ENCODE peak calls at places on chromosomes 4 and X, in four cellular contexts. I is body of pancreas, R is upper lobe of left lung, Z is Peyer's patch. A is an unnamed sample.
A peak's percentile ranks its signal among the peaks of the same experiment; 100 is the strongest.

GRCh38 chr4:25767877-25768475 is 94.8 kb downstream of the SEL1L3 start:
- DNase-seq in I (peak; percentile 36), R (peak; percentile 63), Z (peak; percentile 66), A (no peak)

GRCh38 chrX:153701706-153702105 is 14.0 kb downstream of the SLC6A8 start:
- DNase-seq in I (no peak), R (no peak), Z (no peak), A (no peak)

GRCh38 chr4:168221298-168221697 is 97.3 kb downstream of the DDX60 start:
- DNase-seq in I (peak; percentile 28), R (no peak), Z (no peak), A (no peak)

GRCh38 chr4:76013540-76013939 is 6.2 kb upstream of the CXCL9 start:
- DNase-seq in I (no peak), R (no peak), Z (no peak), A (no peak)

GRCh38 chr4:176949022-176949421 is 156.3 kb upstream of the VEGFC start:
- DNase-seq in I (no peak), R (peak; percentile 25), Z (peak; percentile 53), A (no peak)

GRCh38 chr4:142443469-142443868 is 402.6 kb downstream of the INPP4B start:
- DNase-seq in I (no peak), R (no peak), Z (no peak), A (no peak)

GRCh38 chr4:138897818-138898226 is 117.8 kb upstream of the NOCT start:
- DNase-seq in I (no peak), R (no peak), Z (no peak), A (no peak)

GRCh38 chr4:150192986-150193385 is 114.7 kb downstream of the DCLK2 start:
- DNase-seq in I (no peak), R (no peak), Z (no peak), A (no peak)

GRCh38 chr4:133096972-133097371 is 52.1 kb upstream of the PCDH10 start:
- DNase-seq in I (no peak), R (no peak), Z (no peak), A (no peak)

GRCh38 chrX:16743604-16744325 is 24.4 kb downstream of the SYAP1 start:
- DNase-seq in I (no peak), R (no peak), Z (no peak), A (no peak)

GRCh38 chrX:154091678-154092077 is 5.8 kb downstream of the MECP2 start:
- DNase-seq in I (peak; percentile 19), R (peak; percentile 43), Z (no peak), A (no peak)

GRCh38 chr4:183801460-183802168 is 103.5 kb upstream of the STOX2 start:
- DNase-seq in I (no peak), R (peak; percentile 84), Z (no peak), A (no peak)

GRCh38 chr4:169398294-169398693 is 127.5 kb upstream of the SH3RF1 start:
- DNase-seq in I (no peak), R (no peak), Z (no peak), A (no peak)

GRCh38 chr4:108559067-108559793 is 61.1 kb upstream of the RPL34 start:
- DNase-seq in I (no peak), R (no peak), Z (no peak), A (no peak)

GRCh38 chr4:150257338-150257737 is 179.1 kb downstream of the DCLK2 start:
- DNase-seq in I (no peak), R (no peak), Z (peak; percentile 57), A (no peak)

GRCh38 chr4:172758586-172759340 is 409.8 kb upstream of the GALNT7 start:
- DNase-seq in I (no peak), R (no peak), Z (no peak), A (no peak)

GRCh38 chr4:182697094-182697493 is 220.1 kb downstream of the DCTD start:
- DNase-seq in I (no peak), R (no peak), Z (no peak), A (no peak)

GRCh38 chr4:72951628-72952027 is 117.9 kb downstream of the COX18 start:
- DNase-seq in I (no peak), R (no peak), Z (no peak), A (no peak)

GRCh38 chrX:154600962-154601374 is 16.0 kb downstream of the CTAG1A start:
- DNase-seq in I (no peak), R (no peak), Z (no peak), A (no peak)

GRCh38 chr4:111883557-111883999 is 261.7 kb upstream of the FAM241A start:
- DNase-seq in I (no peak), R (no peak), Z (no peak), A (no peak)

GRCh38 chrX:42085836-42086235 is 162.5 kb upstream of the CASK start:
- DNase-seq in I (no peak), R (no peak), Z (peak; percentile 48), A (no peak)

GRCh38 chr4:81314196-81314896 is 99.3 kb upstream of the PRKG2 start:
- DNase-seq in I (peak; percentile 76), R (peak; percentile 43), Z (peak; percentile 96), A (no peak)

GRCh38 chr4:169952236-169953088 is 73.7 kb downstream of the MFAP3L start:
- DNase-seq in I (no peak), R (no peak), Z (no peak), A (no peak)

GRCh38 chrX:9821581-9821980 is 35.4 kb downstream of the SHROOM2 start:
- DNase-seq in I (no peak), R (no peak), Z (no peak), A (no peak)

GRCh38 chr4:26964512-26964911 is 103.9 kb downstream of the STIM2 start:
- DNase-seq in I (no peak), R (no peak), Z (no peak), A (no peak)

GRCh38 chrX:70089575-70090297 is 27.5 kb downstream of the OTUD6A start:
- DNase-seq in I (no peak), R (no peak), Z (no peak), A (no peak)

GRCh38 chrX:48487362-48487785 is 11.4 kb downstream of the FTSJ1 start:
- DNase-seq in I (no peak), R (no peak), Z (no peak), A (no peak)

GRCh38 chr4:155478336-155478825 is 101.6 kb upstream of the MAP9 start:
- DNase-seq in I (no peak), R (no peak), Z (no peak), A (no peak)

GRCh38 chr4:29304595-29304994 is 1415.6 kb upstream of the PCDH7 start:
- DNase-seq in I (no peak), R (no peak), Z (no peak), A (no peak)

GRCh38 chr4:38980903-38981676 is 51.1 kb downstream of the TMEM156 start:
- DNase-seq in I (no peak), R (no peak), Z (no peak), A (no peak)

GRCh38 chr4:98260047-98260578 is 1.1 kb upstream of the RAP1GDS1 start:
- DNase-seq in I (peak; percentile 64), R (peak; percentile 47), Z (peak; percentile 73), A (peak; percentile 11)

GRCh38 chr4:175071123-175071522 is 153.0 kb downstream of the ADAM29 start:
- DNase-seq in I (no peak), R (no peak), Z (no peak), A (no peak)

GRCh38 chr4:16496501-16496900 is 270.2 kb upstream of the TAPT1 start:
- DNase-seq in I (no peak), R (no peak), Z (no peak), A (no peak)

GRCh38 chrX:37921758-37922157 is 74.4 kb upstream of the DYNLT3 start:
- DNase-seq in I (no peak), R (no peak), Z (no peak), A (no peak)

GRCh38 chrX:21778236-21778635 is 20.3 kb upstream of the SMPX start:
- DNase-seq in I (no peak), R (no peak), Z (no peak), A (no peak)

GRCh38 chr4:65653740-65654361 is 16.4 kb downstream of the EPHA5 start:
- DNase-seq in I (no peak), R (no peak), Z (no peak), A (no peak)
- H3K4me3 ChIP-seq in I (no peak overlapping the region), R (no peak overlapping the region), Z (no peak overlapping the region), A (no peak overlapping the region)

DNA sequence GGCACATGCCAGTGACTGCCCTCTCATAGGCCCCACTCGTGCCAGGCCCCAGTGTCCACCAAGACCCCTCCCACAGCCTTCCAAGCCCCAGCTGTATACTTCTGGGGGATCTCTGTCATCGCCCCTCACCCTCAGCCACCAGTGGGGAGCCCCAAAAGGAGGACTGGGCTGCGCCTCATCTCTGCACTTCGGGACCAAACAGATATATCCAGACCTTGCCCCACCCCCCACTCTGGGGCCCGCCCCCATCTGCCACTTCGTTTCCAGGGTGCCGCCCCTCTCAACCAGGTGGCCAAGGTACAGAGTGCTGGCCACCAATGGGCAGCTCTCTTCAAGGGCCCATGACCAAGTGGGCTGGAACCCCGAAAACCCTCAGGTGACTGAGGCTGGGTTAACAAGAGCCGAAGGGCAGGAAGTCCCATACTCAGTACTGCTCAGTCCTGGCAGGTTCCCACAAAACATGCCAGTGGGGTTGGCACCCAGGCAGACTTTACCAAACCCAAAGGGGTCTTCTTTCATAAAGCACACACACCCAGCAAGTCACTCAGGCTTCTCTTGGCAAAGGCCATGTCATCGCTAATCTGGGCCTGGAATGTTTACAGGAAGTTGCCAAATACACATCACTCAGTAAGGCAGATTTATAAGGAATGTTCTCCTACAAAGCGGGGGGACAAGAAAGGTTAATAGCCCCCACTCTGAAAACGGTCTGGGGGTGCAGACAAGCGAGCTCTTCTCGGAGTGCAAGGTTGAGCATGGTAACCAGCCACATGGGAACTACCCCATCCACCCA is 4.4 kb downstream of the ZFYVE28 start:
- DNase-seq in I (no peak), R (no peak), Z (peak; percentile 90), A (no peak)
- TF ChIP-seq POLR2A in I (no peak), R (no peak), Z (peak; percentile 86), A (no peak)

DNA sequence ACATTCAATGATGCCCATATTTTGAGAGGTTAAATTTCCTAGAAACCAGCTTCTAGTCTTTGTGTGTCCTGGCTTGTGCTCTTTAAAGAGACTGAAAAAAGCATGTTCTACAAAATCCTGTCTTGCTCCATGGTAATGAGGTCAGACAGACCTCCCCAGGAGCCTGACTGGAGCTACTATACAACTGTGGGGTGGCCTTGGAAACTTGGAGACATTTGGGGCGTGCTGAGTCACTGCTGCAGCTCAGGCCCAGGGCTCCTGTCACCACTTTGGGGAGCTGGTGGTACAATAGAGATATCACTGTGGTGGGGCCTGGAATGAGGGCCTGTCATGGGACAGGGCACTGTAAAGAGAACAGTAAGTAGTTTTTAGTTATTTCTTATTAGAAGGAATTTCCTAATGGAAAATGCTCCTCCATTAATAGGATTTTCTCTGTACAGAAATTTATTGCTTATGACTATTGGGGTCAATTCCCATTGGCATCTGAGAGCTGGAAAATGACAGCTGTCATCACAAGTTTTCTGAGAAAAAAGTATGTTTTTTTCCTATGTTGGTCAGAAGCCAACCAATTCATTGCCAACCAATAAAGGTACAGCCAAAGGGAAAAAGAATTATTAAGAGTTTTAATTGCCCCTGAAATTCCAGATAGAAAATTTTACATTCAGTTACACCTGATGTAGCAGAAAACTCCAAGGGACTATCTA is 207.4 kb upstream of the JADE1 start:
- DNase-seq in I (no peak), R (no peak), Z (no peak), A (no peak)
- H3K4me1 ChIP-seq in I (peaks cover 58% of the 10 kb centered on the region), R (peaks cover 22% of the 10 kb centered on the region), Z (no peaks in the 10 kb centered on the region), A (peaks cover 11% of the 10 kb centered on the region)

DNA sequence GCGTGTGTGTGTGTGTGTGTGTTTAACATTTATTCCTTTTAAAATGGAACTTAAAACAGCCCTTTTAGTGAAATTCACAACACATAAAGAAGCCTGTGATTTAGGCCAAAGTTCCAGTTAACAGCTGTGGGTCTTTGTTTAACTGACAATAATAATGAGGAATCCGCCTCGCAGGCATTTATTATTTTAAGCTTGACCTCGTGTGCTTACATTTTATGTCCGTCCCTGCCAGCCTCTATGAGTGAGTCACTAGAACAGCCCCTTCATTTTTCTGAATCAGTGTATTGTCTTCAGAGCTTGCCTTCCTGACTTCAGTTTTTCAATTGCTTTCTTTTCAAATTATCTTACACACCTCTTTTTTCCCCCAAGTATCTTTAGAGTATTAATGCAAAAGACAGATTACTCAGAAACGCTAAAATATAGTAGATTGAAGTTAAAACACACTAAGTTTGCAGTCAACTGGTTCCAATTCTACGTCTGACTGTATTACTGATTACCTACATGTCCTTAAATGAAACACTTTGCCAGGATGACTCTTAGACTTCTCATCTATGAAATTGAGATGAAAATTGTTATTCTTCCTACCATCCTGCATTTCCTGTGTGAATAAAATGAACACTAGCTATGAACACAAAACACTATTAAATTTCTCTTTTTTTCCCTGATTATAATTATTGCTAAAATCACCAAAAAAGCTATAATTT is 319.6 kb upstream of the HS3ST1 start:
- DNase-seq in I (no peak), R (no peak), Z (no peak), A (no peak)
- H3K4me3 ChIP-seq in I (no peak overlapping the region), R (no peak overlapping the region), Z (no peak overlapping the region), A (no peak overlapping the region)